ENCODE peak calls at places on chromosomes 16 and 17, in seven cellular contexts. V, E, O, N, L, J and C are unnamed samples.
A peak's percentile ranks its signal among the peaks of the same experiment; 100 is the strongest.

GRCh38 chr17:61235821-61236197 is 163.8 kb upstream of the TBX2 start:
- DNase-seq in V (no peak), E (no peak), J (peak; percentile 87), L (peak; percentile 46), N (peak; percentile 42), O (no peak), C (no peak)

GRCh38 chr17:63433746-63434591 is 12.1 kb downstream of the CYB561 start:
- DNase-seq in L (peak; percentile 94), V (no peak), J (no peak), E (no peak), N (no peak), O (no peak), C (no peak)

GRCh38 chr17:66255112-66255511 is 25.9 kb upstream of the APOH start:
- DNase-seq in L (peak; percentile 82), N (peak; percentile 31), O (peak; percentile 26), E (no peak), J (peak; percentile 47), V (no peak), C (peak; percentile 40)

GRCh38 chr16:57694556-57695377 is at the start of gene DRC7:
- DNase-seq in N (peak; percentile 76), O (peak; percentile 7), E (peak; percentile 67), L (peak; percentile 41), J (peak; percentile 81), V (peak; percentile 52), C (peak; percentile 94)

GRCh38 chr16:68737730-68738590 is 868 bp downstream of the CDH1 start:
- DNase-seq in J (peak; percentile 68), V (no peak), L (no peak), E (peak; percentile 33), O (no peak), N (no peak), C (no peak)

GRCh38 chr17:31357831-31358400 is 33.6 kb upstream of the RAB11FIP4 start:
- DNase-seq in E (no peak), O (no peak), N (no peak), L (no peak), V (no peak), J (no peak), C (no peak)

GRCh38 chr16:88527186-88527936 is 42.8 kb upstream of the ZC3H18 start:
- DNase-seq in J (peak; percentile 50), V (peak; percentile 95), L (peak; percentile 34), N (peak; percentile 75), E (peak; percentile 83), O (peak; percentile 63), C (peak; percentile 6)

GRCh38 chr17:76541739-76542450 is 2.1 kb downstream of the PRCD start:
- DNase-seq in J (no peak), E (no peak), V (no peak), N (no peak), L (no peak), O (no peak), C (no peak)

GRCh38 chr17:17664073-17664470 is 17.2 kb upstream of the RAI1 start:
- DNase-seq in V (no peak), N (no peak), J (no peak), E (no peak), L (no peak), O (no peak), C (no peak)